ENCODE peak calls at places on chromosomes 12 and 14, in seven cellular contexts. One of them, this sample, is unnamed.

GRCh38 chr14:34222867-34223266 is 239.2 kb downstream of the SPTSSA start:
- DNase-seq in A549: no peak
- DNase-seq in esophagus squamous epithelium: no peak
- DNase-seq in prostate gland: no peak
- DNase-seq in dorsolateral prefrontal cortex: no peak
- DNase-seq in hepatocyte: no peak
- DNase-seq in left ventricle myocardium inferior: no peak
- DNase-seq in this sample: no peak

GRCh38 chr14:67359775-67360468 is at the start of the genes ATP6V1D and EIF2S1:
- DNase-seq in dorsolateral prefrontal cortex: peak; percentile 99
- DNase-seq in esophagus squamous epithelium: peak; percentile 92
- DNase-seq in left ventricle myocardium inferior: peak; percentile 99
- DNase-seq in prostate gland: peak; percentile 99
- DNase-seq in hepatocyte: peak; percentile 100
- DNase-seq in A549: peak; percentile 98
- DNase-seq in this sample: peak; percentile 99

GRCh38 chr14:102317564-102318248 is 1.8 kb upstream of the ZNF839 start:
- DNase-seq in A549: no peak
- DNase-seq in esophagus squamous epithelium: no peak
- DNase-seq in hepatocyte: peak; percentile 45
- DNase-seq in prostate gland: no peak
- DNase-seq in left ventricle myocardium inferior: peak; percentile 42
- DNase-seq in dorsolateral prefrontal cortex: no peak
- DNase-seq in this sample: no peak

GRCh38 chr12:2722806-2723205 is 72.0 kb upstream of the FKBP4 start:
- DNase-seq in A549: no peak
- DNase-seq in esophagus squamous epithelium: no peak
- DNase-seq in dorsolateral prefrontal cortex: no peak
- DNase-seq in left ventricle myocardium inferior: no peak
- DNase-seq in hepatocyte: no peak
- DNase-seq in prostate gland: no peak
- DNase-seq in this sample: no peak

GRCh38 chr12:88207921-88208640 is 66.0 kb downstream of the TMTC3 start:
- DNase-seq in hepatocyte: no peak
- DNase-seq in prostate gland: no peak
- DNase-seq in esophagus squamous epithelium: no peak
- DNase-seq in left ventricle myocardium inferior: no peak
- DNase-seq in dorsolateral prefrontal cortex: no peak
- DNase-seq in A549: no peak
- DNase-seq in this sample: no peak

GRCh38 chr14:22265319-22266140 is 323.5 kb downstream of the DAD1 start:
- DNase-seq in left ventricle myocardium inferior: no peak
- DNase-seq in A549: no peak
- DNase-seq in prostate gland: no peak
- DNase-seq in esophagus squamous epithelium: no peak
- DNase-seq in hepatocyte: peak; percentile 38
- DNase-seq in dorsolateral prefrontal cortex: no peak
- DNase-seq in this sample: no peak

GRCh38 chr14:20498622-20499021 is 6.7 kb upstream of the RNASE10 start:
- DNase-seq in A549: no peak
- DNase-seq in prostate gland: no peak
- DNase-seq in dorsolateral prefrontal cortex: no peak
- DNase-seq in esophagus squamous epithelium: no peak
- DNase-seq in hepatocyte: no peak
- DNase-seq in left ventricle myocardium inferior: no peak
- DNase-seq in this sample: no peak

GRCh38 chr12:55899035-55899434 is 28.7 kb downstream of the PYM1 start:
- DNase-seq in prostate gland: no peak
- DNase-seq in hepatocyte: peak; percentile 43
- DNase-seq in esophagus squamous epithelium: no peak
- DNase-seq in A549: no peak
- DNase-seq in left ventricle myocardium inferior: no peak
- DNase-seq in dorsolateral prefrontal cortex: no peak
- DNase-seq in this sample: no peak

GRCh38 chr12:92503977-92504966 is 198.5 kb upstream of the PLEKHG7 start:
- DNase-seq in A549: no peak
- DNase-seq in prostate gland: no peak
- DNase-seq in hepatocyte: peak; percentile 20
- DNase-seq in esophagus squamous epithelium: no peak
- DNase-seq in dorsolateral prefrontal cortex: no peak
- DNase-seq in left ventricle myocardium inferior: peak; percentile 33
- DNase-seq in this sample: no peak

GRCh38 chr12:92506891-92507290 is 195.9 kb upstream of the PLEKHG7 start:
- DNase-seq in dorsolateral prefrontal cortex: no peak
- DNase-seq in esophagus squamous epithelium: no peak
- DNase-seq in left ventricle myocardium inferior: no peak
- DNase-seq in A549: no peak
- DNase-seq in hepatocyte: no peak
- DNase-seq in prostate gland: no peak
- DNase-seq in this sample: no peak

GRCh38 chr12:92509156-92509758 is 193.5 kb upstream of the PLEKHG7 start:
- DNase-seq in left ventricle myocardium inferior: no peak
- DNase-seq in prostate gland: no peak
- DNase-seq in hepatocyte: no peak
- DNase-seq in dorsolateral prefrontal cortex: no peak
- DNase-seq in esophagus squamous epithelium: no peak
- DNase-seq in A549: no peak
- DNase-seq in this sample: no peak

GRCh38 chr12:92505373-92506340 is 197.1 kb upstream of the PLEKHG7 start:
- DNase-seq in left ventricle myocardium inferior: peak; percentile 78
- DNase-seq in esophagus squamous epithelium: peak; percentile 3
- DNase-seq in A549: no peak
- DNase-seq in hepatocyte: peak; percentile 23
- DNase-seq in dorsolateral prefrontal cortex: no peak
- DNase-seq in prostate gland: no peak
- DNase-seq in this sample: no peak

DNA sequence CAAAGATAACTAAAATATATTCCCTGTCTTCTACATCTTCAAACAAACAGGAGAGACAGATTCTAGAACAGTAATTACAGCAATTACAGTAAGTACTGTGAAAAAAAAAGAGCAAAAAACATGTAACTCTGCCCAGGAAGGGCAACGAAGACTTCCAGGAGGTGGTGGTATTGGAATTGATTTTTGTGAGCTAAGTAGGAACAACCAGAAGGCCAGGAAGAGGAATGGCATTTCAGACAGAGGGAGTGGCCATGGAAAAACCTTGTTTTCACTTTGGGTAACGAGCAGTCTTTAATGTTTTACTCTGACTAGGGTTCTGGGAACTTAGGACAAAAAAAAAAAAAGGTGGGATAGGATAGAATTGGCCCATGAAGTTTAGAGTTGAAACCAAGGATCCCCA is 196.3 kb upstream of the PLEKHG7 start:
- DNase-seq in A549: no peak
- DNase-seq in esophagus squamous epithelium: no peak
- DNase-seq in left ventricle myocardium inferior: no peak
- DNase-seq in prostate gland: no peak
- DNase-seq in hepatocyte: no peak
- DNase-seq in dorsolateral prefrontal cortex: no peak
- DNase-seq in this sample: no peak
- TF ChIP-seq CTCF in A549: no peak
- TF ChIP-seq CTCF in esophagus squamous epithelium: no peak
- TF ChIP-seq CTCF in left ventricle myocardium inferior: peak; percentile 14
- TF ChIP-seq CTCF in prostate gland: no peak
- TF ChIP-seq CTCF in hepatocyte: no peak
- TF ChIP-seq CTCF in dorsolateral prefrontal cortex: no peak
- TF ChIP-seq CTCF in this sample: no peak

GRCh38 chr12:1575799-1576401 is 18.5 kb downstream of the FBXL14 start:
- DNase-seq in A549: no peak
- DNase-seq in left ventricle myocardium inferior: no peak
- DNase-seq in esophagus squamous epithelium: no peak
- DNase-seq in prostate gland: peak; percentile 74
- DNase-seq in dorsolateral prefrontal cortex: no peak
- DNase-seq in hepatocyte: peak; percentile 40
- DNase-seq in this sample: no peak

GRCh38 chr12:1576410-1577240 is 17.8 kb downstream of the FBXL14 start:
- DNase-seq in left ventricle myocardium inferior: no peak
- DNase-seq in prostate gland: peak; percentile 54
- DNase-seq in dorsolateral prefrontal cortex: no peak
- DNase-seq in hepatocyte: peak; percentile 80
- DNase-seq in esophagus squamous epithelium: no peak
- DNase-seq in A549: no peak
- DNase-seq in this sample: no peak

GRCh38 chr12:1573960-1574862 is 20.2 kb downstream of the FBXL14 start:
- DNase-seq in left ventricle myocardium inferior: no peak
- DNase-seq in A549: no peak
- DNase-seq in hepatocyte: peak; percentile 38
- DNase-seq in esophagus squamous epithelium: no peak
- DNase-seq in dorsolateral prefrontal cortex: no peak
- DNase-seq in prostate gland: no peak
- DNase-seq in this sample: no peak

GRCh38 chr12:1574863-1575254 is 19.5 kb downstream of the FBXL14 start:
- DNase-seq in esophagus squamous epithelium: no peak
- DNase-seq in hepatocyte: no peak
- DNase-seq in dorsolateral prefrontal cortex: no peak
- DNase-seq in prostate gland: no peak
- DNase-seq in left ventricle myocardium inferior: no peak
- DNase-seq in A549: no peak
- DNase-seq in this sample: no peak

GRCh38 chr12:1575287-1575798 is 19.0 kb downstream of the FBXL14 start:
- DNase-seq in prostate gland: peak; percentile 54
- DNase-seq in A549: no peak
- DNase-seq in esophagus squamous epithelium: no peak
- DNase-seq in left ventricle myocardium inferior: no peak
- DNase-seq in dorsolateral prefrontal cortex: no peak
- DNase-seq in hepatocyte: no peak
- DNase-seq in this sample: no peak
- H3K27ac ChIP-seq in prostate gland: peak overlapping the region; percentile 81
- H3K27ac ChIP-seq in A549: no peak overlapping the region
- H3K27ac ChIP-seq in esophagus squamous epithelium: peak overlapping the region; percentile 74
- H3K27ac ChIP-seq in left ventricle myocardium inferior: peak overlapping the region; percentile 49
- H3K27ac ChIP-seq in dorsolateral prefrontal cortex: no peak overlapping the region
- H3K27ac ChIP-seq in hepatocyte: no peak overlapping the region
- H3K27ac ChIP-seq in this sample: peak overlapping the region; percentile 73

GRCh38 chr12:1324900-1325299 is 269.5 kb downstream of the FBXL14 start:
- DNase-seq in left ventricle myocardium inferior: no peak
- DNase-seq in A549: no peak
- DNase-seq in hepatocyte: no peak
- DNase-seq in dorsolateral prefrontal cortex: no peak
- DNase-seq in prostate gland: no peak
- DNase-seq in esophagus squamous epithelium: no peak
- DNase-seq in this sample: no peak
- H3K4me3 ChIP-seq in left ventricle myocardium inferior: no peak overlapping the region
- H3K4me3 ChIP-seq in A549: no peak overlapping the region
- H3K4me3 ChIP-seq in hepatocyte: no peak overlapping the region
- H3K4me3 ChIP-seq in dorsolateral prefrontal cortex: no peak overlapping the region
- H3K4me3 ChIP-seq in prostate gland: no peak overlapping the region
- H3K4me3 ChIP-seq in esophagus squamous epithelium: no peak overlapping the region
- H3K4me3 ChIP-seq in this sample: no peak overlapping the region

DNA sequence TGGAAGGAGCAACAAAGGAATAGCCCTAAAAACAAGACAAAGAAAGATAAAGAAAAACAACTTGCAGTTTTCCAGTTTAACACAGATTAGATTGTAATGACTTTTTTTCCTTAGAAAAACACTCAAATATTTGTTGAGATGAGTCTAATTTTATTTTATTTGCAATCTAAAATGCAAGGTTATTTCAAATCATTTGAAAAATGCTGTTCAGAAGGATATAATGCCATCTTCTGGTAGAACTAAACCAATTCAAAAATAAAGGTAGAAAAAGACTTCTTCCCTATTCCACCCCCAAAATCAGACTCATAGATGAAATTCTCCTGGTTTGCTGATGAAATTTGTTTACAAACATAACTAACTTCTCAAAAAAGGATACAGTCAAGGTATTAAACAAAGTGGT is 84.5 kb upstream of the TTC7B start:
- DNase-seq in esophagus squamous epithelium: no peak
- DNase-seq in dorsolateral prefrontal cortex: no peak
- DNase-seq in left ventricle myocardium inferior: no peak
- DNase-seq in A549: no peak
- DNase-seq in prostate gland: no peak
- DNase-seq in hepatocyte: no peak
- DNase-seq in this sample: no peak
- TF ChIP-seq CTCF in esophagus squamous epithelium: no peak
- TF ChIP-seq CTCF in dorsolateral prefrontal cortex: peak; percentile 60
- TF ChIP-seq CTCF in left ventricle myocardium inferior: peak; percentile 42
- TF ChIP-seq CTCF in A549: peak; percentile 41
- TF ChIP-seq CTCF in prostate gland: no peak
- TF ChIP-seq CTCF in hepatocyte: peak; percentile 21
- TF ChIP-seq CTCF in this sample: no peak

This sample was measured in coronary artery.